ENCODE peak calls at places on chromosomes 2 and 18, in ten cellular contexts. W, U, G, C, Z, D, R, K, T and N are unnamed samples.

GRCh38 chr2:226001716-226002115 is 602.2 kb downstream of the NYAP2 start:
- DNase-seq in G (no peak), W (no peak), Z (no peak), U (peak), D (no peak), K (no peak), C (no peak), R (no peak), T (no peak), N (no peak)

GRCh38 chr2:84840306-84840705 is 40.6 kb downstream of the TRABD2A start:
- DNase-seq in Z (no peak), K (no peak), C (no peak), G (no peak), D (no peak), W (no peak), R (no peak), U (peak), T (no peak), N (no peak)

GRCh38 chr2:3659447-3660432 is 1.7 kb downstream of the ALLC start:
- DNase-seq in T (no peak), D (no peak), K (no peak), U (no peak), R (no peak), G (no peak), W (no peak), Z (no peak), C (no peak), N (no peak)

GRCh38 chr2:16476866-16477265 is 188.8 kb downstream of the CYRIA start:
- DNase-seq in U (no peak), T (no peak), G (no peak), K (no peak), R (no peak), D (no peak), W (no peak), Z (no peak), C (no peak), N (no peak)

GRCh38 chr2:8563814-8564474 is 117.9 kb upstream of the ID2 start:
- DNase-seq in C (no peak), G (no peak), T (no peak), R (no peak), K (no peak), D (no peak), W (no peak), Z (no peak), U (no peak), N (no peak)

GRCh38 chr2:234679766-234680687 is 183.1 kb upstream of the ARL4C start:
- DNase-seq in U (peak), C (no peak), Z (peak), W (no peak), R (no peak), D (no peak), K (no peak), G (no peak), T (no peak), N (no peak)

GRCh38 chr18:76621782-76622495 is 126.9 kb upstream of the ZNF516 start:
- DNase-seq in Z (no peak), C (no peak), U (peak), G (no peak), T (no peak), R (no peak), D (no peak), K (no peak), W (no peak), N (no peak)

GRCh38 chr2:85325466-85325811 is 2.4 kb downstream of the TGOLN2 start:
- DNase-seq in T (no peak), R (no peak), C (no peak), U (no peak), G (no peak), W (no peak), K (no peak), D (no peak), Z (no peak), N (no peak)

GRCh38 chr2:224594840-224595239 is 9.7 kb upstream of the CUL3 start:
- DNase-seq in C (no peak), K (no peak), R (no peak), T (no peak), Z (no peak), W (no peak), D (no peak), U (peak), G (no peak), N (no peak)

GRCh38 chr2:210461401-210461800 is 15.2 kb downstream of the LANCL1 start:
- DNase-seq in W (no peak), Z (no peak), G (no peak), T (no peak), U (no peak), K (no peak), D (no peak), C (no peak), R (no peak), N (peak)

GRCh38 chr2:238092486-238093035 is 7.6 kb upstream of the ESPNL start:
- DNase-seq in T (no peak), K (no peak), D (no peak), U (no peak), C (no peak), Z (no peak), R (no peak), G (no peak), W (no peak), N (no peak)

GRCh38 chr2:228747478-228747877 is 523.6 kb downstream of the PID1 start:
- DNase-seq in G (no peak), K (no peak), C (no peak), T (no peak), W (no peak), D (no peak), Z (no peak), U (no peak), R (no peak), N (no peak)

GRCh38 chr18:57043241-57043640 is 103.6 kb upstream of the BOD1L2 start:
- DNase-seq in C (no peak), D (no peak), G (no peak), Z (no peak), W (no peak), T (no peak), R (no peak), K (no peak), U (no peak), N (no peak)

GRCh38 chr18:44744206-44745180 is 63.8 kb downstream of the SETBP1 start:
- DNase-seq in Z (no peak), R (peak), D (no peak), G (no peak), W (no peak), T (peak), C (peak), K (no peak), U (no peak), N (no peak)

GRCh38 chr18:26511339-26512071 is 36.8 kb downstream of the KCTD1 start:
- DNase-seq in Z (no peak), W (no peak), G (no peak), T (no peak), K (no peak), R (no peak), C (no peak), D (no peak), U (no peak), N (no peak)

GRCh38 chr2:68799615-68800400 is 65.2 kb downstream of the ARHGAP25 start:
- DNase-seq in W (no peak), U (no peak), R (no peak), G (no peak), D (no peak), Z (no peak), K (no peak), C (no peak), T (no peak), N (no peak)

GRCh38 chr2:158464426-158465281 is 7.9 kb downstream of the PKP4 start:
- DNase-seq in R (no peak), D (no peak), W (no peak), K (no peak), C (no peak), G (no peak), Z (no peak), T (no peak), U (peak), N (peak)

GRCh38 chr2:216690451-216691209 is 4.7 kb downstream of the IGFBP5 start:
- DNase-seq in K (peak), U (peak), G (no peak), C (no peak), Z (no peak), W (no peak), R (no peak), T (no peak), D (no peak), N (no peak)

GRCh38 chr2:161030260-161031063 is 129.8 kb upstream of the TANK start:
- DNase-seq in W (no peak), R (no peak), Z (peak), K (no peak), C (no peak), G (no peak), U (peak), T (no peak), D (no peak), N (no peak)